ENCODE peak calls at places on chromosomes 4 and X, in ten cellular contexts. T is A549, K is tibial nerve, O is SK-N-SH, D is GM12878, M is sigmoid colon, Z is stomach, N is K562, S is upper lobe of left lung, R is suprapubic skin. P is an unnamed sample.

GRCh38 chr4:74441744-74442143 is 3.2 kb upstream of the AREG start:
- DNase-seq in D (no peak), N (no peak), T (no peak), Z (no peak), R (no peak), S (no peak), O (no peak), K (no peak), M (no peak), P (no peak)

GRCh38 chr4:113540859-113541258 is 220.7 kb downstream of the CAMK2D start:
- DNase-seq in R (no peak), O (no peak), T (no peak), S (no peak), D (no peak), N (no peak), Z (no peak), K (no peak), M (no peak), P (no peak)

GRCh38 chr4:170047774-170048354 is 21.7 kb upstream of the MFAP3L start:
- DNase-seq in Z (peak; percentile 60), R (peak; percentile 84), O (peak; percentile 51), N (peak; percentile 23), D (no peak), T (peak; percentile 8), K (peak; percentile 26), M (no peak), S (no peak), P (peak; percentile 50)

GRCh38 chr4:69497081-69497480 is 1.4 kb upstream of the UGT2B4 start:
- DNase-seq in T (no peak), M (no peak), Z (no peak), R (no peak), O (no peak), N (no peak), S (no peak), K (no peak), D (no peak), P (no peak)

GRCh38 chr4:143346208-143346607 is 9.5 kb downstream of the GAB1 start:
- DNase-seq in S (no peak), R (no peak), D (no peak), O (no peak), M (no peak), N (no peak), T (no peak), Z (no peak), K (no peak), P (no peak)

GRCh38 chr4:25993564-25994185 is 79.7 kb downstream of the SMIM20 start:
- DNase-seq in O (peak; percentile 41), R (no peak), M (no peak), K (no peak), T (peak; percentile 13), D (no peak), Z (no peak), N (peak; percentile 67), S (no peak), P (peak; percentile 28)

GRCh38 chrX:72714471-72714916 is 388 bp upstream of the PHKA1 start:
- DNase-seq in Z (peak; percentile 68), R (peak; percentile 79), O (peak; percentile 66), S (peak; percentile 61), K (peak; percentile 33), T (peak; percentile 41), N (no peak), M (peak; percentile 89), D (no peak), P (peak; percentile 54)

GRCh38 chr4:34850983-34851382 is 1393.3 kb downstream of the ARAP2 start:
- DNase-seq in N (no peak), O (no peak), Z (no peak), S (no peak), M (no peak), D (no peak), T (no peak), R (no peak), K (no peak), P (no peak)

GRCh38 chr4:38802561-38803355 is 1.8 kb downstream of the TLR1 start:
- DNase-seq in S (no peak), K (no peak), D (no peak), Z (no peak), O (no peak), T (no peak), M (no peak), N (no peak), R (no peak), P (no peak)

GRCh38 chr4:38581708-38582107 is 82.3 kb upstream of the KLF3 start:
- DNase-seq in D (no peak), S (no peak), K (no peak), O (no peak), Z (no peak), N (no peak), R (no peak), M (no peak), T (no peak), P (no peak)

GRCh38 chr4:183408791-183409190 is 35.6 kb upstream of the CDKN2AIP start:
- DNase-seq in T (no peak), D (no peak), M (peak; percentile 53), S (no peak), Z (peak; percentile 34), O (no peak), R (no peak), N (no peak), K (no peak), P (peak; percentile 82)

GRCh38 chr4:78601013-78601412 is 49.4 kb downstream of the ANXA3 start:
- DNase-seq in S (no peak), M (no peak), Z (no peak), N (peak; percentile 46), T (no peak), O (no peak), D (peak; percentile 63), K (no peak), R (no peak), P (no peak)

GRCh38 chr4:98828801-98829200 is 100.1 kb downstream of the EIF4E start:
- DNase-seq in K (no peak), Z (no peak), N (no peak), D (no peak), S (no peak), O (peak; percentile 5), T (no peak), R (no peak), M (no peak), P (peak; percentile 13)

GRCh38 chr4:95317124-95317820 is 231.5 kb downstream of the UNC5C start:
- DNase-seq in M (no peak), T (no peak), D (no peak), N (no peak), S (no peak), R (no peak), Z (no peak), K (no peak), O (peak; percentile 16), P (no peak)

GRCh38 chrX:69285881-69286545 is 120.8 kb upstream of the PJA1 start:
- DNase-seq in Z (peak; percentile 67), N (peak; percentile 81), D (no peak), T (peak; percentile 67), R (no peak), M (peak; percentile 85), O (peak; percentile 87), S (peak; percentile 91), K (peak; percentile 49), P (peak; percentile 64)

GRCh38 chr4:77349796-77350195 is 192.8 kb downstream of the CCNG2 start:
- DNase-seq in K (no peak), Z (no peak), N (no peak), S (no peak), R (no peak), T (no peak), M (no peak), O (no peak), D (no peak), P (no peak)

DNA sequence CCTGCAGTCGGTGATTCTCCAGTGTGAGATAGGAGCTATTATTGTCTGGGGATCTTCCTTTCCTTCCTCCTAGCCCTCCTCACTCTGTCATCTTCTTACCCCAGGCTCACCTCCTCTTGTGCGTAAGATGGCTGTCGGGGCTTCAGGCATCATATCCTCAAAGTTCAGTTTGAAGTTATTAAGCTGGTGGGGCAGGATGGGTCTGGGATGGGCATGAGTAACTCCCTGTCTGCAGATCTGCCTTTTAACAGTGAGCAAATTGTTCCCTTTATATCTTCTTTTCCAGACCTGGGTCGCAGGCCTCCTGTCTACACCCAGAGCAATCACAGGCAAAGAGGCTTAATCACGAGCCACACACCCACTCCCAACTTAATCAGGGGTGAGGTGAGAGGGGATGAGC is 900 bp upstream of the MTMR1 start:
- DNase-seq in R (no peak), O (peak; percentile 12), M (no peak), D (no peak), T (no peak), K (no peak), S (no peak), Z (no peak), N (no peak), P (no peak)
- H3K4me3 ChIP-seq in R (peak overlapping the region; percentile 59), O (peak overlapping the region; percentile 60), M (peak overlapping the region; percentile 58), D (peak overlapping the region; percentile 80), T (peak overlapping the region; percentile 87), K (no peak overlapping the region), S (peak overlapping the region; percentile 62), Z (peak overlapping the region; percentile 50), N (no peak overlapping the region), P (peak overlapping the region; percentile 61)

GRCh38 chrX:17854521-17854920 is 6.6 kb downstream of the RAI2 start:
- DNase-seq in R (no peak), Z (no peak), D (no peak), T (no peak), K (no peak), O (no peak), N (no peak), M (no peak), S (no peak), P (no peak)
- TF ChIP-seq EP300 in R (no peak), Z (no peak), D (no peak), T (no peak), K (no peak), O (no peak), N (no peak), M (no peak), S (no peak), P (no peak)

GRCh38 chr4:41865981-41866798 is 69.0 kb upstream of the TMEM33 start:
- DNase-seq in D (no peak), N (no peak), Z (no peak), R (no peak), M (no peak), T (no peak), K (no peak), S (peak; percentile 58), O (no peak), P (no peak)

GRCh38 chr4:41865306-41865980 is 69.8 kb upstream of the TMEM33 start:
- DNase-seq in R (no peak), D (no peak), N (no peak), O (no peak), Z (no peak), K (no peak), S (peak; percentile 51), M (no peak), T (no peak), P (no peak)

GRCh38 chr4:41866799-41867677 is 68.2 kb upstream of the TMEM33 start:
- DNase-seq in D (no peak), O (no peak), Z (no peak), T (no peak), M (no peak), S (peak; percentile 65), N (no peak), R (no peak), K (no peak), P (no peak)
- H3K4me3 ChIP-seq in D (no peak overlapping the region), O (no peak overlapping the region), Z (peak overlapping the region; percentile 4), T (no peak overlapping the region), M (no peak overlapping the region), S (no peak overlapping the region), N (no peak overlapping the region), R (no peak overlapping the region), K (no peak overlapping the region), P (no peak overlapping the region)

DNA sequence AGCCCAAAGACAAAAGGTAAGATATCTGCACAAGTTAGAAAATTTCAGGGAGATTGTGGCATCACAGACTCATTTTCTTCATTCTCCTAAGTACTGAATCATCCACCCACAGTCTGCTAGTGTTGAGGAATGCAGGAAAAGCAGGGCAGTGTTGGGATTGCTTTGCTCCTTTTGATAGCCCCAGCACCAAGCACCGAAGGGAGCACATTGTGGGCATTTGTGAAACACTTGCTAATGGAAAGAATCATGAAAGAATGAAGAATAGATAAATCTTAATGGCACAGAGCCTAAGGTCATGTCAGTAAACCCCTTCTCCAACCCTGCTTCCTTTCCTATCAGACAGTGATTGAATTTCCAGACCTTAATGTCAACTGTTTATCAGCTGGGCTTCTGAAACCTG is 103.1 kb upstream of the GPRIN3 start:
- DNase-seq in M (no peak), S (no peak), R (no peak), O (no peak), D (no peak), N (no peak), K (no peak), Z (no peak), T (no peak), P (no peak)
- TF ChIP-seq EP300 in M (no peak), S (no peak), R (no peak), O (no peak), D (no peak), N (no peak), K (no peak), Z (no peak), T (no peak), P (no peak)

P was measured in transverse colon.